ENCODE peak calls at places on chromosome 14, in four cellular contexts. R is foreskin fibroblast; F is GM10248; X is CD4-positive, CD25-positive, alpha-beta regulatory T cell. L is an unnamed sample.

GRCh38 chr14:89432226-89432625 is 15.2 kb upstream of the FOXN3 start:
- DNase-seq in R (no peak), F (no peak), X (no peak), L (no peak)

GRCh38 chr14:88791629-88792571 is 853 bp downstream of the EML5 start:
- DNase-seq in R (peak), F (peak), X (no peak), L (peak)

GRCh38 chr14:95741051-95741490 is 27.1 kb upstream of the TCL1A start:
- DNase-seq in R (peak), F (no peak), X (no peak), L (no peak)

GRCh38 chr14:86364634-86365033 is 834.7 kb downstream of the FLRT2 start:
- DNase-seq in R (no peak), F (no peak), X (no peak), L (no peak)

GRCh38 chr14:23438130-23438893 is 2.9 kb upstream of the MYH7 start:
- DNase-seq in R (no peak), F (no peak), X (no peak), L (no peak)

GRCh38 chr14:46472261-46472660 is 179.3 kb downstream of the RPL10L start:
- DNase-seq in R (no peak), F (no peak), X (no peak), L (no peak)

GRCh38 chr14:90532826-90533525 is 136.1 kb downstream of the CALM1 start:
- DNase-seq in R (no peak), F (no peak), X (no peak), L (no peak)

GRCh38 chr14:56630707-56631106 is 51.1 kb downstream of the TMEM260 start:
- DNase-seq in R (peak), F (no peak), X (no peak), L (no peak)

GRCh38 chr14:71320107-71320733 is 413.0 kb downstream of the PCNX1 start:
- DNase-seq in R (peak), F (peak), X (peak), L (peak)

GRCh38 chr14:25004389-25004809 is 45.5 kb downstream of the STXBP6 start:
- DNase-seq in R (no peak), F (no peak), X (no peak), L (no peak)

GRCh38 chr14:31357279-31357678 is 63.1 kb downstream of the HEATR5A start:
- DNase-seq in R (no peak), F (no peak), X (no peak), L (no peak)

GRCh38 chr14:102993523-102993922 is 63.8 kb downstream of the CDC42BPB start:
- DNase-seq in R (peak), F (no peak), X (no peak), L (no peak)

GRCh38 chr14:95066427-95066986 is 90.8 kb downstream of the DICER1 start:
- DNase-seq in R (no peak), F (no peak), X (no peak), L (no peak)

GRCh38 chr14:24481622-24482324 is 26.3 kb downstream of the CMA1 start:
- DNase-seq in R (peak), F (peak), X (peak), L (peak)